ENCODE peak calls at places on chromosomes 13 and 19, in five cellular contexts. O is MM.1S; Z is iPS-NIHi11; I is activated CD8-positive, alpha-beta memory T cell treated with anti-CD3 and anti-CD28 coated beads, Interleukin-2, amount 10 ng/mL, durations not matched to agents 7 days and 5 days; L is dorsolateral prefrontal cortex. Y is an unnamed sample.

GRCh38 chr13:32205426-32206096 is 109.6 kb downstream of the ZAR1L start:
- DNase-seq in O (no peak), Z (no peak), L (no peak), I (no peak), Y (no peak)

GRCh38 chr13:89518289-89519077 is 1829.0 kb upstream of the MIR17HG start:
- DNase-seq in I (no peak), O (no peak), Z (no peak), L (no peak), Y (no peak)

GRCh38 chr19:33727331-33728028 is 69.2 kb upstream of the KCTD15 start:
- DNase-seq in I (no peak), Z (no peak), L (no peak), O (no peak), Y (no peak)

GRCh38 chr13:29674532-29674931 is 79.0 kb upstream of the SLC7A1 start:
- DNase-seq in I (no peak), Z (no peak), L (no peak), O (no peak), Y (no peak)

GRCh38 chr19:18513868-18514267 is 8.0 kb downstream of the ELL start:
- DNase-seq in O (no peak), L (no peak), I (no peak), Z (no peak), Y (no peak)

GRCh38 chr13:37427843-37428494 is 170.6 kb downstream of the POSTN start:
- DNase-seq in L (no peak), Z (peak), I (no peak), O (no peak), Y (no peak)

GRCh38 chr13:73767747-73768315 is 366.4 kb downstream of the KLF12 start:
- DNase-seq in L (no peak), O (no peak), Z (peak), I (peak), Y (no peak)

GRCh38 chr13:80454245-80454644 is 113.3 kb upstream of the SPRY2 start:
- DNase-seq in Z (no peak), O (peak), I (no peak), L (no peak), Y (no peak)

GRCh38 chr13:23701646-23702045 is 131.4 kb downstream of the TNFRSF19 start:
- DNase-seq in Z (no peak), I (peak), L (no peak), O (no peak), Y (no peak)

GRCh38 chr19:55311397-55311796 is 13.7 kb downstream of the TMEM150B start:
- DNase-seq in L (no peak), Z (no peak), I (no peak), O (no peak), Y (no peak)

GRCh38 chr13:112845511-112846144 is 123.4 kb upstream of the MCF2L start:
- DNase-seq in Z (no peak), I (no peak), O (no peak), L (no peak), Y (no peak)

GRCh38 chr19:1651061-1651547 is 1.3 kb downstream of the TCF3 start:
- DNase-seq in L (no peak), I (peak), Z (peak), O (peak), Y (no peak)

GRCh38 chr19:1066748-1067340 is at the start of gene ARHGAP45:
- DNase-seq in L (no peak), Z (peak), I (peak), O (peak), Y (no peak)

GRCh38 chr13:30737511-30738342 is 2.4 kb downstream of the ALOX5AP start:
- DNase-seq in L (no peak), I (peak), Z (no peak), O (peak), Y (no peak)

GRCh38 chr13:81442904-81443303 is 1102.0 kb upstream of the SPRY2 start:
- DNase-seq in I (no peak), O (no peak), L (no peak), Z (no peak), Y (no peak)

GRCh38 chr13:46871557-46871956 is 25.3 kb downstream of the HTR2A start:
- DNase-seq in L (no peak), O (no peak), I (no peak), Z (no peak), Y (no peak)